ENCODE peak calls at places on chromosomes 3 and 15, in six cellular contexts. Q, B, D, U, T and S are unnamed samples.

GRCh38 chr15:80885180-80885579 is 104.4 kb downstream of the MESD start:
- DNase-seq in Q (no peak), B (no peak), D (no peak), U (no peak), T (no peak), S (no peak)

GRCh38 chr15:52523192-52523591 is 5.5 kb downstream of the MYO5A start:
- DNase-seq in Q (no peak), B (no peak), D (no peak), U (no peak), T (no peak), S (no peak)

GRCh38 chr3:46089237-46090011 is 62.1 kb upstream of the XCR1 start:
- DNase-seq in Q (peak; percentile 17), B (no peak), D (peak; percentile 27), U (peak; percentile 69), T (peak; percentile 75), S (peak; percentile 9)

GRCh38 chr3:64440498-64440897 is 215.2 kb upstream of the PRICKLE2 start:
- DNase-seq in Q (peak; percentile 40), B (no peak), D (peak; percentile 70), U (peak; percentile 24), T (no peak), S (no peak)

GRCh38 chr3:69560818-69561217 is 174.9 kb upstream of the FRMD4B start:
- DNase-seq in Q (peak; percentile 4), B (no peak), D (no peak), U (no peak), T (no peak), S (no peak)

GRCh38 chr3:164612751-164613150 is 465.5 kb downstream of the SI start:
- DNase-seq in Q (no peak), B (no peak), D (no peak), U (no peak), T (no peak), S (no peak)

GRCh38 chr15:78937132-78937739 is 7.6 kb downstream of the CTSH start:
- DNase-seq in Q (no peak), B (no peak), D (no peak), U (no peak), T (no peak), S (no peak)

GRCh38 chr3:184291044-184291737 is 7.8 kb upstream of the PSMD2 start:
- DNase-seq in Q (no peak), B (no peak), D (no peak), U (no peak), T (no peak), S (no peak)

GRCh38 chr3:174247671-174248070 is 611.5 kb upstream of the NAALADL2 start:
- DNase-seq in Q (no peak), B (no peak), D (no peak), U (no peak), T (no peak), S (no peak)

GRCh38 chr3:139627759-139628158 is 50.0 kb downstream of the NMNAT3 start:
- DNase-seq in Q (no peak), B (no peak), D (no peak), U (no peak), T (no peak), S (no peak)

DNA sequence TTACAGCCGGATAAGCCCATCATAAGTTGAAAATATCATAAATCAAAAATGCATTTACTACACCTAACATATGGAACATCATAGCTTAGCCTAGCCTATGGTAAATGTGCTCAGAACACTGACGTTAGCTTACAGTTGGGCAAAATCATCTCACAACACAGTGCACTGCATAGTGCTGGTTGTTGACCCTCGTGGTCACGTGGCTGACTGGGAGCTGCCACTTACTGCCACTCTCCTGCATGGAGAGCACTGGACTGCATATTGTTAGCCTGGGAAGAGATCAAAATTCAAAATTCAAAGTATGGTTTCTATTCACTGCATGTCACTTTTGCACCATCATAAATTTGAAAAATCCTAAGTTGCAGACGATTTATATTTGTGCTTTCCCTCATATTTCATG is 94.0 kb upstream of the CACNA2D3 start:
- DNase-seq in Q (no peak), B (no peak), D (no peak), U (no peak), T (no peak), S (no peak)
- TF ChIP-seq POLR2A in Q (no peak), B (no peak), D (no peak), U (no peak), T (no peak), S (no peak)

GRCh38 chr15:37100109-37100873 is at the start of gene MEIS2:
- DNase-seq in Q (peak; percentile 93), B (peak; percentile 56), D (peak; percentile 90), U (peak; percentile 91), T (peak; percentile 88), S (peak; percentile 83)
- TF ChIP-seq POLR2A in Q (peak; percentile 65), B (no peak), D (peak; percentile 92), U (peak; percentile 10), T (no peak), S (no peak)

GRCh38 chr3:157119369-157119951 is 40.5 kb downstream of the CCNL1 start:
- DNase-seq in Q (no peak), B (no peak), D (peak; percentile 64), U (no peak), T (no peak), S (peak; percentile 38)
- TF ChIP-seq POLR2A in Q (no peak), B (no peak), D (peak; percentile 42), U (no peak), T (no peak), S (no peak)

GRCh38 chr3:152104847-152105415 is 163.8 kb upstream of the MBNL1 start:
- DNase-seq in Q (no peak), B (no peak), D (no peak), U (no peak), T (no peak), S (no peak)

GRCh38 chr3:152103257-152103656 is 165.5 kb upstream of the MBNL1 start:
- DNase-seq in Q (no peak), B (no peak), D (no peak), U (no peak), T (no peak), S (no peak)

GRCh38 chr3:152100491-152101086 is 168.1 kb upstream of the MBNL1 start:
- DNase-seq in Q (no peak), B (no peak), D (no peak), U (no peak), T (no peak), S (peak; percentile 6)

GRCh38 chr3:152105446-152105845 is 163.3 kb upstream of the MBNL1 start:
- DNase-seq in Q (no peak), B (no peak), D (no peak), U (no peak), T (no peak), S (no peak)

DNA sequence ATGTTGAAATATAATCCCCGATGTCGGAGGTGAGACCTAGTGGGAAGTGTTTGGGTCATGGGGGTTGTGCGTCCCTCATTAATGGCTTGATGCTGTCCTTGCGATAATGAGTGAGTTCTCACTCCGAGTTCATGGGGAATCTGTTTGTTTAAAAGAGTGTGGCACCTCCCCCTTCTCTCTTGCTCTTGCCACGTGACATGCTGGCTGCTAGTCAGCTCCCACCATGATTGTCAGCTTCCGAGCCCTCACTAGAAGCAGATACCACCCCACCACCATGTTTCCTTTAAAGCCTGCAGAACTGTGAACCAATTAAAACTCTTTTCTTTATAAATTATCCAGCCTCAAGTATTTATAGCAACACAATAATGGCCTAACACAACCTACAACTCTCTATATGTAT is 166.3 kb upstream of the MBNL1 start:
- DNase-seq in Q (no peak), B (no peak), D (no peak), U (no peak), T (no peak), S (no peak)
- TF ChIP-seq POLR2A in Q (no peak), B (no peak), D (no peak), U (no peak), T (no peak), S (no peak)

GRCh38 chr15:43948691-43949325 is 122.0 kb downstream of the WDR76 start:
- DNase-seq in Q (no peak), B (no peak), D (no peak), U (no peak), T (no peak), S (no peak)
- TF ChIP-seq POLR2A in Q (no peak), B (no peak), D (no peak), U (no peak), T (no peak), S (no peak)